ENCODE peak calls at places on chromosome 21, in eight cellular contexts. O is NCI-H2171; A is astrocyte of the spinal cord; X is dorsolateral prefrontal cortex; S is AG09319; E is activated T-cell treated with anti-CD3 and anti-CD28 coated beads, Interleukin-2, amount 50 U/mL, for 72 hours; J is activated CD4-positive, alpha-beta T cell treated with anti-CD3 and anti-CD28 coated beads, Interleukin-2, amount 50 U/mL, for 1 hour; B is body of pancreas. P is an unnamed sample.

GRCh38 chr21:33936221-33937038 is 20.8 kb upstream of the ATP5PO start:
- DNase-seq in E (no peak), S (no peak), B (no peak), X (no peak), A (no peak), J (peak), O (no peak), P (peak)

GRCh38 chr21:41460578-41461527 is 34.8 kb downstream of the MX1 start:
- DNase-seq in E (peak), B (peak), O (no peak), S (peak), X (peak), A (peak), J (peak), P (peak)

GRCh38 chr21:44418876-44419230 is 36.5 kb upstream of the LRRC3 start:
- DNase-seq in A (no peak), O (no peak), J (no peak), B (no peak), X (no peak), E (no peak), S (no peak), P (no peak)

GRCh38 chr21:18384771-18385170 is 18.8 kb downstream of the TMPRSS15 start:
- DNase-seq in O (peak), S (no peak), X (no peak), E (no peak), B (no peak), A (peak), J (no peak), P (no peak)

GRCh38 chr21:21163904-21164303 is 165.7 kb downstream of the NCAM2 start:
- DNase-seq in X (peak), A (peak), J (peak), S (peak), E (peak), B (peak), O (peak), P (peak)

GRCh38 chr21:29849735-29850176 is 90.0 kb downstream of the GRIK1 start:
- DNase-seq in A (peak), E (peak), B (peak), J (peak), X (peak), S (peak), O (peak), P (peak)

GRCh38 chr21:38379171-38379570 is 119.1 kb downstream of the ERG start:
- DNase-seq in B (no peak), A (no peak), O (no peak), S (no peak), X (no peak), J (no peak), E (no peak), P (no peak)

GRCh38 chr21:39386194-39386593 is 37.3 kb upstream of the HMGN1 start:
- DNase-seq in S (no peak), X (peak), B (peak), E (peak), O (no peak), J (no peak), A (peak), P (no peak)

GRCh38 chr21:37087188-37087587 is 14.1 kb downstream of the TTC3 start:
- DNase-seq in S (peak), O (no peak), B (no peak), E (no peak), J (no peak), A (peak), X (peak), P (no peak)

GRCh38 chr21:34022557-34023335 is 50.6 kb upstream of the MRPS6 start:
- DNase-seq in A (no peak), X (no peak), E (peak), J (no peak), O (no peak), B (no peak), S (no peak), P (no peak)

GRCh38 chr21:41983229-41983628 is 26.9 kb downstream of the ZBTB21 start:
- DNase-seq in O (no peak), S (no peak), J (no peak), E (no peak), X (no peak), B (no peak), A (no peak), P (no peak)

GRCh38 chr21:41768371-41769042 is 1.7 kb upstream of the RIPK4 start:
- DNase-seq in A (peak), J (peak), B (peak), S (no peak), O (no peak), X (no peak), E (peak), P (peak)

GRCh38 chr21:41775152-41775472 is 8.3 kb upstream of the RIPK4 start:
- DNase-seq in X (no peak), S (no peak), O (no peak), E (no peak), A (no peak), B (no peak), J (no peak), P (no peak)

GRCh38 chr21:26939532-26940181 is 27.2 kb downstream of the ADAMTS5 start:
- DNase-seq in J (no peak), O (peak), S (no peak), X (no peak), E (no peak), A (peak), B (no peak), P (no peak)

GRCh38 chr21:42187976-42188653 is 30.8 kb upstream of the ABCG1 start:
- DNase-seq in O (no peak), A (peak), J (peak), B (no peak), E (peak), X (no peak), S (no peak), P (peak)

GRCh38 chr21:33069994-33070811 is at the start of gene OLIG1:
- DNase-seq in A (peak), S (no peak), J (no peak), X (peak), O (peak), B (peak), E (peak), P (no peak)

GRCh38 chr21:45363921-45364463 is 41.0 kb upstream of the COL18A1 start:
- DNase-seq in S (peak), A (peak), E (peak), J (peak), X (no peak), O (no peak), B (peak), P (peak)

GRCh38 chr21:17673261-17674020 is 60.7 kb upstream of the BTG3 start:
- DNase-seq in A (no peak), S (no peak), E (no peak), O (no peak), X (no peak), B (no peak), J (no peak), P (no peak)

GRCh38 chr21:39330001-39330400 is 16.6 kb upstream of the BRWD1 start:
- DNase-seq in X (no peak), S (no peak), A (no peak), E (no peak), O (no peak), J (no peak), B (no peak), P (no peak)

GRCh38 chr21:15775291-15775690 is 45.5 kb downstream of the USP25 start:
- DNase-seq in X (no peak), O (no peak), E (no peak), J (no peak), S (no peak), A (no peak), B (no peak), P (no peak)